ENCODE peak calls at places on chromosomes 7 and 10, in seven cellular contexts. Q is stomach, K is vagina, J is HCT116, E is spleen, Z is H1, X is Panc1. C is an unnamed sample.

GRCh38 chr7:99106869-99107268 is 37.0 kb downstream of the SMURF1 start:
- DNase-seq in Q (no peak), K (no peak), J (no peak), E (no peak), Z (no peak), X (no peak), C (no peak)

GRCh38 chr10:663844-664243 is 25.6 kb downstream of the DIP2C start:
- DNase-seq in Q (no peak), K (peak), J (no peak), E (no peak), Z (peak), X (no peak), C (no peak)

GRCh38 chr7:98870071-98870651 is 347 bp upstream of the TMEM130 start:
- DNase-seq in Q (no peak), K (no peak), J (no peak), E (peak), Z (peak), X (no peak), C (no peak)

GRCh38 chr7:68846926-68847325 is 751.3 kb upstream of the AUTS2 start:
- DNase-seq in Q (no peak), K (no peak), J (no peak), E (no peak), Z (no peak), X (no peak), C (no peak)

GRCh38 chr7:30752979-30753378 is 1.0 kb downstream of the INMT start:
- DNase-seq in Q (peak), K (no peak), J (no peak), E (no peak), Z (no peak), X (no peak), C (no peak)

GRCh38 chr7:45089314-45089891 is 634 bp upstream of the NACAD start:
- DNase-seq in Q (peak), K (no peak), J (no peak), E (peak), Z (peak), X (no peak), C (no peak)

GRCh38 chr10:132469197-132469942 is 68.2 kb upstream of the INPP5A start:
- DNase-seq in Q (no peak), K (no peak), J (no peak), E (peak), Z (no peak), X (no peak), C (no peak)

GRCh38 chr7:12303507-12303906 is 92.4 kb downstream of the TMEM106B start:
- DNase-seq in Q (no peak), K (no peak), J (no peak), E (no peak), Z (no peak), X (no peak), C (no peak)

GRCh38 chr7:150434240-150434639 is 16.2 kb upstream of the GIMAP8 start:
- DNase-seq in Q (no peak), K (no peak), J (no peak), E (no peak), Z (no peak), X (no peak), C (no peak)

GRCh38 chr10:98144985-98145384 is 10.5 kb downstream of the R3HCC1L start:
- DNase-seq in Q (no peak), K (no peak), J (no peak), E (no peak), Z (no peak), X (no peak), C (no peak)

GRCh38 chr10:76428541-76429330 is 997.3 kb downstream of the LRMDA start:
- DNase-seq in Q (no peak), K (no peak), J (no peak), E (no peak), Z (no peak), X (no peak), C (no peak)

GRCh38 chr10:103542764-103543616 is 49.5 kb downstream of the NEURL1 start:
- DNase-seq in Q (peak), K (no peak), J (peak), E (peak), Z (no peak), X (no peak), C (no peak)

GRCh38 chr10:95416270-95416669 is 125.5 kb upstream of the PDLIM1 start:
- DNase-seq in Q (no peak), K (no peak), J (no peak), E (no peak), Z (no peak), X (no peak), C (no peak)
- TF ChIP-seq POLR2AphosphoS5 in Q (no peak), K (no peak), J (no peak), E (no peak), Z (no peak), X (no peak), C (no peak)

GRCh38 chr10:13066527-13066926 is 33.4 kb upstream of the OPTN start:
- DNase-seq in Q (no peak), K (no peak), J (no peak), E (no peak), Z (no peak), X (no peak), C (no peak)
- TF ChIP-seq POLR2AphosphoS5 in Q (no peak), K (no peak), J (no peak), E (no peak), Z (no peak), X (no peak), C (no peak)

GRCh38 chr7:78055160-78055559 is 256.6 kb downstream of the PHTF2 start:
- DNase-seq in Q (no peak), K (no peak), J (no peak), E (no peak), Z (no peak), X (no peak), C (no peak)
- TF ChIP-seq POLR2AphosphoS5 in Q (no peak), K (no peak), J (no peak), E (no peak), Z (no peak), X (no peak), C (no peak)

GRCh38 chr10:28171468-28172235 is 131.2 kb downstream of the MPP7 start:
- DNase-seq in Q (no peak), K (no peak), J (no peak), E (no peak), Z (no peak), X (no peak), C (no peak)
- TF ChIP-seq POLR2AphosphoS5 in Q (peak), K (no peak), J (peak), E (no peak), Z (no peak), X (no peak), C (no peak)

GRCh38 chr7:129947701-129948100 is 5.1 kb downstream of the UBE2H start:
- DNase-seq in Q (no peak), K (no peak), J (no peak), E (no peak), Z (no peak), X (no peak), C (no peak)

GRCh38 chr7:129950191-129950940 is 2.4 kb downstream of the UBE2H start:
- DNase-seq in Q (no peak), K (no peak), J (no peak), E (no peak), Z (no peak), X (no peak), C (no peak)

GRCh38 chr7:129949292-129950133 is 3.2 kb downstream of the UBE2H start:
- DNase-seq in Q (no peak), K (no peak), J (peak), E (no peak), Z (peak), X (no peak), C (no peak)

GRCh38 chr7:129948338-129948737 is 4.4 kb downstream of the UBE2H start:
- DNase-seq in Q (no peak), K (no peak), J (no peak), E (no peak), Z (no peak), X (no peak), C (peak)

DNA sequence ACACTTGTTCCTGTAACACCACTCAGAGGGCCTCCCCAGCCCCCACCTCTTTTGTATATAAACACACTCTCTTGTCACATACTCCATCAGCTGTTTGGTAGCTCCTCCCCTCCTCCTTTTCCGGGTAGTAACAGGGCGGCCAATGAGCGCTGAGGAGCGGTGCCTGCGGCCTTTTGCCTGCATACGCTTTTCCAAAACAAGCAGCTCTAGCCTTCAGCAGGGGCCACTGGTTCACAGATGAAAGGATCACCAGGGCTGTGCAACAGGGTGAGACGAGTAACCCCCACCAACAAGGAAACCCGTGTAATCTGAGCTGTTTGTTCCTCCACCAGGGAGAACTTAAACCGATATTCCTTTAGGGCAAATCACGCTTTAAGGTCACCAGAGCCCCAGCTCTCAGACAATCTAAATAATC is 3.9 kb downstream of the UBE2H start:
- DNase-seq in Q (peak), K (no peak), J (peak), E (peak), Z (peak), X (peak), C (peak)
- TF ChIP-seq POLR2AphosphoS5 in Q (peak), K (peak), J (peak), E (peak), Z (peak), X (no peak), C (peak)

GRCh38 chr10:58266003-58266825 is 1.5 kb downstream of the IPMK start:
- DNase-seq in Q (no peak), K (no peak), J (no peak), E (no peak), Z (no peak), X (peak), C (no peak)
- TF ChIP-seq POLR2AphosphoS5 in Q (peak), K (no peak), J (no peak), E (no peak), Z (no peak), X (no peak), C (no peak)